ENCODE peak calls at places on chromosomes 12 and 14, in eight cellular contexts. O is SW480, Y is PC-3, E is ascending aorta, H is DMS53, I is sigmoid colon, D is cardiac fibroblast, N is SK-N-DZ. J is an unnamed sample.

GRCh38 chr12:71004578-71004977 is 84.0 kb upstream of the PTPRR start:
- DNase-seq in O (no peak), Y (no peak), D (no peak), I (no peak), N (no peak), E (no peak), H (no peak), J (no peak)

GRCh38 chr12:75334384-75335030 is at the start of gene GLIPR1L1:
- DNase-seq in E (peak; percentile 96), H (peak; percentile 96), I (peak; percentile 93), O (no peak), D (peak; percentile 94), Y (peak; percentile 81), N (peak; percentile 95), J (peak; percentile 89)

GRCh38 chr14:45227566-45227965 is 25.4 kb downstream of the MIS18BP1 start:
- DNase-seq in O (no peak), H (no peak), Y (no peak), I (no peak), E (no peak), N (no peak), D (no peak), J (no peak)

GRCh38 chr12:125151284-125151683 is 86.0 kb downstream of the AACS start:
- DNase-seq in I (no peak), O (no peak), E (no peak), N (peak; percentile 47), D (no peak), H (peak; percentile 36), Y (no peak), J (no peak)

GRCh38 chr12:50745861-50746260 is 18.0 kb upstream of the ATF1 start:
- DNase-seq in Y (no peak), N (no peak), E (no peak), O (no peak), I (no peak), H (no peak), D (no peak), J (no peak)

GRCh38 chr12:16399110-16399509 is 51.7 kb downstream of the MGST1 start:
- DNase-seq in D (no peak), O (no peak), Y (no peak), H (no peak), E (no peak), I (no peak), N (no peak), J (no peak)

GRCh38 chr14:92397140-92397815 is 74.3 kb downstream of the SLC24A4 start:
- DNase-seq in N (no peak), D (peak; percentile 79), Y (peak; percentile 90), I (no peak), H (no peak), E (no peak), O (peak; percentile 41), J (peak; percentile 80)

GRCh38 chr12:47088021-47088944 is 8.5 kb upstream of the AMIGO2 start:
- DNase-seq in I (peak; percentile 84), H (peak; percentile 99), E (no peak), D (peak; percentile 72), Y (no peak), N (no peak), O (peak; percentile 84), J (peak; percentile 99)

GRCh38 chr14:68630611-68631013 is 162.3 kb downstream of the ZFP36L1 start:
- DNase-seq in H (no peak), E (no peak), Y (no peak), O (no peak), N (no peak), D (no peak), I (no peak), J (no peak)

GRCh38 chr12:120861074-120861795 is 42.9 kb downstream of the SPPL3 start:
- DNase-seq in N (no peak), O (no peak), E (no peak), H (no peak), D (no peak), I (no peak), Y (peak; percentile 63), J (no peak)

GRCh38 chr14:72745991-72746980 is 147.6 kb downstream of the DPF3 start:
- DNase-seq in Y (peak; percentile 48), O (no peak), N (no peak), E (no peak), H (no peak), D (peak; percentile 92), I (no peak), J (peak; percentile 58)

GRCh38 chr12:102567031-102567985 is 86.9 kb upstream of the IGF1 start:
- DNase-seq in I (no peak), E (no peak), Y (peak; percentile 36), D (peak; percentile 61), N (no peak), H (no peak), O (peak; percentile 42), J (no peak)

GRCh38 chr12:116278667-116279066 is 1.2 kb upstream of the MED13L start:
- DNase-seq in Y (no peak), H (peak; percentile 35), E (peak; percentile 58), N (no peak), D (no peak), I (no peak), O (no peak), J (no peak)

GRCh38 chr12:123267991-123268843 is 3.4 kb downstream of the CDK2AP1 start:
- DNase-seq in Y (no peak), D (no peak), N (no peak), I (no peak), O (no peak), E (no peak), H (peak; percentile 29), J (peak; percentile 98)

GRCh38 chr12:40209886-40210285 is 14.9 kb upstream of the LRRK2 start:
- DNase-seq in Y (no peak), O (no peak), E (no peak), H (no peak), I (no peak), N (no peak), D (no peak), J (no peak)